ENCODE peak calls at places on chromosomes 4 and X, in five cellular contexts. R is activated T-cell treated with anti-CD3 and anti-CD28 coated beads, Interleukin-2, amount 50 U/mL, for 24 hours; Z is small intestine; G is CD4-positive, alpha-beta T cell; I is H9. P is an unnamed sample.

GRCh38 chr4:93605163-93605562 is 223.4 kb upstream of the ATOH1 start:
- DNase-seq in I (no peak), R (no peak), G (no peak), Z (no peak), P (no peak)

GRCh38 chr4:173333658-173334084 is 487 bp downstream of the HMGB2 start:
- DNase-seq in R (no peak), I (peak), G (peak), Z (no peak), P (peak)

GRCh38 chr4:26815199-26815598 is 45.4 kb upstream of the STIM2 start:
- DNase-seq in I (no peak), G (no peak), Z (no peak), R (no peak), P (no peak)

GRCh38 chr4:167930171-167930570 is 162.2 kb upstream of the ANXA10 start:
- DNase-seq in R (no peak), G (no peak), Z (no peak), I (peak), P (no peak)

GRCh38 chrX:139091878-139092277 is 380.4 kb upstream of the FGF13 start:
- DNase-seq in I (no peak), Z (no peak), G (no peak), R (no peak), P (no peak)

GRCh38 chr4:82360298-82361177 is 13.3 kb downstream of the HNRNPD start:
- DNase-seq in Z (peak), I (no peak), R (no peak), G (no peak), P (no peak)

GRCh38 chr4:2743518-2744445 is 12.4 kb downstream of the TNIP2 start:
- DNase-seq in G (no peak), I (no peak), Z (peak), R (no peak), P (no peak)

GRCh38 chrX:116317409-116317808 is 119.0 kb upstream of the SLC6A14 start:
- DNase-seq in Z (peak), R (no peak), G (no peak), I (no peak), P (peak)

GRCh38 chr4:19850909-19851308 is 400.8 kb upstream of the SLIT2 start:
- DNase-seq in I (no peak), R (no peak), G (no peak), Z (no peak), P (no peak)

GRCh38 chrX:57587607-57588006 is 4.2 kb upstream of the ZXDB start:
- DNase-seq in I (no peak), Z (no peak), G (no peak), R (no peak), P (no peak)

GRCh38 chr4:40295572-40295971 is 39.6 kb upstream of the CHRNA9 start:
- DNase-seq in R (no peak), Z (no peak), I (no peak), G (no peak), P (no peak)